ENCODE peak calls at places on chromosomes 7 and 10, in six cellular contexts. Z is stomach, I is transverse colon, H is sigmoid colon, X is HepG2, R is upper lobe of left lung. O is an unnamed sample. For H3K36me3, the result is how much of the 10 kb centered on the place peaks cover.

GRCh38 chr7:151438864-151439601 is 908 bp downstream of the CRYGN start:
- DNase-seq in Z (no peak), I (no peak), H (peak), X (no peak), R (no peak), O (peak)

GRCh38 chr10:124717911-124718734 is 26.1 kb downstream of the FAM53B start:
- DNase-seq in Z (no peak), I (no peak), H (no peak), X (no peak), R (no peak), O (peak)

GRCh38 chr7:725223-726005 is 1.1 kb upstream of the DNAAF5 start:
- DNase-seq in Z (no peak), I (no peak), H (no peak), X (no peak), R (no peak), O (peak)

GRCh38 chr10:92593553-92594046 is 670 bp downstream of the KIF11 start:
- DNase-seq in Z (no peak), I (no peak), H (no peak), X (no peak), R (no peak), O (no peak)

GRCh38 chr7:46515844-46516590 is 594.9 kb upstream of the IGFBP3 start:
- DNase-seq in Z (no peak), I (no peak), H (no peak), X (no peak), R (no peak), O (no peak)

GRCh38 chr10:49664006-49664841 is 15.2 kb upstream of the C10orf53 start:
- DNase-seq in Z (no peak), I (no peak), H (no peak), X (no peak), R (no peak), O (no peak)

GRCh38 chr7:119175916-119176627 is 951.6 kb downstream of the ANKRD7 start:
- DNase-seq in Z (peak), I (no peak), H (no peak), X (peak), R (no peak), O (no peak)

GRCh38 chr10:26911811-26912461 is 51.2 kb upstream of the ABI1 start:
- DNase-seq in Z (no peak), I (no peak), H (no peak), X (no peak), R (no peak), O (no peak)

GRCh38 chr10:103546401-103546800 is 52.9 kb downstream of the NEURL1 start:
- DNase-seq in Z (no peak), I (no peak), H (no peak), X (no peak), R (no peak), O (no peak)

GRCh38 chr7:146660839-146661238 is 544.2 kb downstream of the CNTNAP2 start:
- DNase-seq in Z (no peak), I (no peak), H (no peak), X (no peak), R (no peak), O (no peak)

GRCh38 chr7:66206909-66207240 is 1.7 kb downstream of the TPST1 start:
- DNase-seq in Z (no peak), I (no peak), H (no peak), X (no peak), R (no peak), O (no peak)

GRCh38 chr7:71198391-71198790 is 66.4 kb downstream of the GALNT17 start:
- DNase-seq in Z (no peak), I (no peak), H (no peak), X (no peak), R (no peak), O (no peak)

GRCh38 chr7:92634125-92634710 is 44.0 kb upstream of the FAM133B start:
- DNase-seq in Z (no peak), I (no peak), H (no peak), X (no peak), R (no peak), O (no peak)

GRCh38 chr7:148650232-148650858 is 48.4 kb upstream of the CUL1 start:
- DNase-seq in Z (no peak), I (no peak), H (no peak), X (no peak), R (no peak), O (no peak)

GRCh38 chr7:55099086-55099831 is 80.4 kb downstream of the EGFR start:
- DNase-seq in Z (no peak), I (no peak), H (no peak), X (no peak), R (no peak), O (peak)

GRCh38 chr7:2015251-2015871 is 217.4 kb downstream of the MAD1L1 start:
- DNase-seq in Z (no peak), I (no peak), H (peak), X (no peak), R (peak), O (peak)

GRCh38 chr10:12780634-12781601 is 220.6 kb downstream of the CCDC3 start:
- DNase-seq in Z (no peak), I (no peak), H (peak), X (no peak), R (peak), O (no peak)

GRCh38 chr10:14009315-14010082 is 321.2 kb downstream of the FRMD4A start:
- DNase-seq in Z (no peak), I (no peak), H (no peak), X (no peak), R (peak), O (no peak)

GRCh38 chr10:9016930-9017329 is 962.4 kb downstream of the GATA3 start:
- DNase-seq in Z (no peak), I (no peak), H (no peak), X (no peak), R (no peak), O (no peak)

GRCh38 chr10:49625411-49625810 is 11.6 kb downstream of the CHAT start:
- DNase-seq in Z (no peak), I (no peak), H (no peak), X (no peak), R (no peak), O (peak)

GRCh38 chr10:6361869-6362268 is 159.1 kb downstream of the PFKFB3 start:
- DNase-seq in Z (no peak), I (no peak), H (no peak), X (no peak), R (no peak), O (no peak)

GRCh38 chr7:101093907-101094306 is 8.6 kb downstream of the TRIM56 start:
- DNase-seq in Z (no peak), I (no peak), H (no peak), X (no peak), R (no peak), O (no peak)

GRCh38 chr7:31855530-31855929 is 168.5 kb downstream of the PPP1R17 start:
- DNase-seq in Z (no peak), I (no peak), H (no peak), X (no peak), R (no peak), O (no peak)

GRCh38 chr10:24240001-24240751 is 31.2 kb downstream of the KIAA1217 start:
- DNase-seq in Z (no peak), I (no peak), H (no peak), X (peak), R (no peak), O (no peak)

GRCh38 chr7:127768241-127768640 is 116.2 kb downstream of the SND1 start:
- DNase-seq in Z (no peak), I (no peak), H (no peak), X (no peak), R (no peak), O (no peak)

GRCh38 chr10:35641430-35642015 is 573 bp downstream of the FZD8 start:
- DNase-seq in Z (peak), I (no peak), H (no peak), X (no peak), R (no peak), O (no peak)

GRCh38 chr10:58972576-58973234 is 203.7 kb upstream of the PHYHIPL start:
- DNase-seq in Z (no peak), I (no peak), H (no peak), X (no peak), R (no peak), O (no peak)

GRCh38 chr7:91383186-91383585 is 119.0 kb downstream of the FZD1 start:
- DNase-seq in Z (no peak), I (no peak), H (no peak), X (no peak), R (no peak), O (no peak)

GRCh38 chr10:109773818-109774440 is 149.4 kb downstream of the XPNPEP1 start:
- DNase-seq in Z (no peak), I (no peak), H (no peak), X (peak), R (no peak), O (no peak)

GRCh38 chr7:69360913-69361312 is 237.4 kb upstream of the AUTS2 start:
- DNase-seq in Z (no peak), I (no peak), H (no peak), X (no peak), R (no peak), O (no peak)

GRCh38 chr7:69363131-69363530 is 235.1 kb upstream of the AUTS2 start:
- DNase-seq in Z (no peak), I (no peak), H (no peak), X (no peak), R (no peak), O (no peak)

GRCh38 chr7:69367785-69368184 is 230.5 kb upstream of the AUTS2 start:
- DNase-seq in Z (no peak), I (no peak), H (no peak), X (no peak), R (no peak), O (no peak)

GRCh38 chr7:69364814-69365587 is 233.3 kb upstream of the AUTS2 start:
- DNase-seq in Z (no peak), I (no peak), H (no peak), X (no peak), R (no peak), O (no peak)

DNA sequence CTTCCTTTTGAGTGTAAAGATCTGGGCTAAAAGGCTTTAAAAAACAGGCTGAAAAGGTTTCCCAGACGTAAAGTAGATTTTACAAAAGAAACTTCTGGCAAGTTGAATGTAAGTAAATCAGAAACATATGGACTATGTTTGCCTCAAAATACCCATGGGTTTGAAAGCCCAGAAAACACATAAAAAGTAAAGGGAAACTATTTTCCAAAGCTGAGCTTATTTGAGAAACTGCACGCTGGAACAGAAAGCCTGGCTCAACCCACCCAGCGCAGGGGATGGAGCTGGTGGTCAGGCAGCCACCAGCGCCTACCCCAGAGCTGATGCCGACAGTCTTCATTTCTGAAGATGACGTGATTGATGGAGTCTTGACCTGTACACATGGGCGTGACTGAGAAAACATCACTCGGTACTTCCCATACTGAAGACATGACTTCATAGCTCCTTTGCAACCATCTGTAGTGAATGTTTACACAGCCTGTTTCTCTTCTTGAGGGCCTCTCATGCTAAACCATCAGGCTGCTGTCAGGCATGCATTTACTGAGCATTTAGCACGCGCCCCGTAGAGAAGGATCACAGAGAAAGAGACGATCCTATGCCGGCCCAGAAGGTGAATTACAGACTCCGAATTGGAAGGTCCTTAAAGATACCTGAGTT is 232.6 kb upstream of the AUTS2 start:
- DNase-seq in Z (no peak), I (no peak), H (no peak), X (no peak), R (no peak), O (no peak)
- H3K27ac ChIP-seq in Z (no peak), I (no peak), H (no peak), X (no peak), R (no peak), O (no peak)

GRCh38 chr7:136030867-136031318 is 53.7 kb upstream of the MTPN start:
- DNase-seq in Z (no peak), I (no peak), H (no peak), X (no peak), R (no peak), O (no peak)

GRCh38 chr7:136030330-136030729 is 53.2 kb upstream of the MTPN start:
- DNase-seq in Z (no peak), I (no peak), H (no peak), X (no peak), R (no peak), O (no peak)

GRCh38 chr7:136033413-136034031 is 56.4 kb upstream of the MTPN start:
- DNase-seq in Z (no peak), I (peak), H (peak), X (no peak), R (no peak), O (no peak)

GRCh38 chr7:136036336-136036735 is 59.2 kb upstream of the MTPN start:
- DNase-seq in Z (no peak), I (no peak), H (no peak), X (no peak), R (no peak), O (no peak)

GRCh38 chr7:136034132-136034531 is 57.0 kb upstream of the MTPN start:
- DNase-seq in Z (no peak), I (no peak), H (no peak), X (no peak), R (no peak), O (no peak)
- TF ChIP-seq EP300 in Z (no peak), I (no peak), H (no peak), X (no peak), R (no peak), O (no peak)

GRCh38 chr10:132277311-132277741 is 30.4 kb downstream of the STK32C start:
- DNase-seq in Z (no peak), I (no peak), H (no peak), X (no peak), R (peak), O (no peak)
- H3K36me3 ChIP-seq in Z (under half), I (under half), H (under half), X (under half), R (under half), O (under half)

GRCh38 chr7:45028920-45029344 is 28.9 kb downstream of the CCM2 start:
- DNase-seq in Z (no peak), I (no peak), H (no peak), X (no peak), R (no peak), O (no peak)

GRCh38 chr7:45026984-45027773 is 27.2 kb downstream of the CCM2 start:
- DNase-seq in Z (no peak), I (no peak), H (no peak), X (peak), R (no peak), O (no peak)

GRCh38 chr7:45026013-45026412 is 26.0 kb downstream of the CCM2 start:
- DNase-seq in Z (no peak), I (no peak), H (no peak), X (no peak), R (no peak), O (no peak)

GRCh38 chr7:45027774-45028114 is 27.7 kb downstream of the CCM2 start:
- DNase-seq in Z (no peak), I (no peak), H (no peak), X (no peak), R (no peak), O (no peak)

GRCh38 chr7:45028138-45028919 is 28.3 kb downstream of the CCM2 start:
- DNase-seq in Z (no peak), I (no peak), H (no peak), X (no peak), R (no peak), O (no peak)
- H3K27ac ChIP-seq in Z (peak), I (peak), H (no peak), X (no peak), R (peak), O (no peak)

GRCh38 chr7:120837599-120837998 is 20.3 kb downstream of the TSPAN12 start:
- DNase-seq in Z (no peak), I (no peak), H (no peak), X (no peak), R (no peak), O (no peak)

GRCh38 chr7:120841608-120842007 is 16.3 kb downstream of the TSPAN12 start:
- DNase-seq in Z (no peak), I (no peak), H (no peak), X (no peak), R (no peak), O (no peak)

GRCh38 chr7:120836556-120837125 is 21.3 kb downstream of the TSPAN12 start:
- DNase-seq in Z (no peak), I (no peak), H (no peak), X (no peak), R (no peak), O (no peak)

GRCh38 chr7:120834726-120835125 is 23.2 kb downstream of the TSPAN12 start:
- DNase-seq in Z (no peak), I (no peak), H (no peak), X (no peak), R (no peak), O (no peak)

GRCh38 chr7:120838281-120838682 is 19.7 kb downstream of the TSPAN12 start:
- DNase-seq in Z (no peak), I (no peak), H (no peak), X (no peak), R (no peak), O (no peak)
- TF ChIP-seq EP300 in Z (no peak), I (no peak), H (no peak), X (no peak), R (no peak), O (no peak)

DNA sequence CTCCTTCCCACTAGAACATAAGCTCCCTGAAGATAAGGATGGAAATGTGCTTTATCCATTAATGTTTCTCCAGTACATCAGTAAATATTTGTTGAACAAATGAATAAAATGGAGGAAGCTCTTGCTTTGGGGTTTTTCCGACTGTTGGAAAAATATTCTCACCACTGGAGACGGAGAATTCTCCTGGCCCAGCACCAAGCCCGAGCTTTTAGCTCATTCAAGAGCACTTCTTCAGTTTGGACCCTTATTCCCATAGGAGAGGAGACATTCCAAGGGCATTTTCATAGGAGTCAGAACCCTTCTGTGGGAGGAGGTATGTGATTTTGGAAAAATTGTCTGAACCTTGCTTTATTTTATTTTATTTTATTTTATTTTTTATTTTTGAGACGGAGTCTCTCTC is 21.0 kb downstream of the SUFU start:
- DNase-seq in Z (no peak), I (no peak), H (no peak), X (no peak), R (no peak), O (no peak)
- H3K36me3 ChIP-seq in Z (under half), I (under half), H (under half), X (under half), R (under half), O (under half)

O was measured in ovary.